ENCODE peak calls at places on chromosomes 7 and 10, in nine cellular contexts. S is esophagus squamous epithelium; R is tibial artery; M is CD8-positive, alpha-beta T cell; K is PC-3; V is lower lobe of right lung; D is psoas muscle; G is Panc1; U is stomach. P is an unnamed sample.

GRCh38 chr7:27134392-27134791 is 3.8 kb upstream of the HOXA4 start:
- DNase-seq in G (no peak), U (no peak), M (no peak), V (no peak), R (no peak), K (peak; percentile 89), D (no peak), S (no peak), P (no peak)

GRCh38 chr7:112938895-112939588 is 147.6 kb downstream of the GPR85 start:
- DNase-seq in S (no peak), R (peak; percentile 67), M (peak; percentile 10), V (peak; percentile 55), U (no peak), G (no peak), D (peak; percentile 21), K (no peak), P (peak; percentile 63)

GRCh38 chr10:116752563-116752962 is 10.2 kb upstream of the HSPA12A start:
- DNase-seq in U (no peak), R (no peak), M (no peak), V (no peak), S (no peak), G (no peak), K (peak; percentile 28), D (no peak), P (no peak)

GRCh38 chr10:86152911-86153310 is 213.7 kb downstream of the GRID1 start:
- DNase-seq in K (no peak), S (no peak), D (no peak), V (no peak), M (no peak), G (no peak), R (no peak), U (no peak), P (no peak)

GRCh38 chr7:139739863-139740597 is 37.8 kb downstream of the HIPK2 start:
- DNase-seq in D (no peak), U (peak; percentile 72), S (no peak), K (peak; percentile 35), M (no peak), R (no peak), V (no peak), G (no peak), P (peak; percentile 63)

GRCh38 chr10:113158183-113158582 is 208.1 kb downstream of the TCF7L2 start:
- DNase-seq in M (no peak), S (no peak), U (no peak), R (no peak), G (no peak), D (no peak), V (no peak), K (no peak), P (no peak)

GRCh38 chr10:88989824-88990527 is 622 bp upstream of the FAS start:
- DNase-seq in V (peak; percentile 87), G (no peak), D (no peak), R (no peak), S (no peak), M (no peak), K (peak; percentile 47), U (peak; percentile 26), P (peak; percentile 79)

GRCh38 chr7:101154693-101155102 is 422 bp downstream of the AP1S1 start:
- DNase-seq in G (no peak), M (no peak), D (no peak), V (no peak), K (no peak), U (no peak), S (no peak), R (no peak), P (no peak)

GRCh38 chr7:114959931-114960330 is 38.0 kb downstream of the MDFIC start:
- DNase-seq in M (no peak), V (no peak), R (no peak), K (no peak), G (no peak), U (no peak), D (no peak), S (no peak), P (no peak)

GRCh38 chr7:88216276-88216675 is 3.6 kb downstream of the SRI start:
- DNase-seq in D (no peak), G (no peak), K (no peak), U (no peak), S (no peak), M (no peak), R (no peak), V (no peak), P (no peak)

GRCh38 chr10:86718556-86718955 is 37.9 kb upstream of the BMPR1A start:
- DNase-seq in U (no peak), D (no peak), M (no peak), K (no peak), S (no peak), V (no peak), R (peak; percentile 27), G (no peak), P (no peak)

GRCh38 chr10:31288001-31288400 is 31.0 kb upstream of the ZEB1 start:
- DNase-seq in R (no peak), K (no peak), M (no peak), D (no peak), S (no peak), U (no peak), G (no peak), V (no peak), P (no peak)

GRCh38 chr10:4353964-4354363 is 472.0 kb upstream of the AKR1E2 start:
- DNase-seq in U (no peak), R (no peak), G (peak; percentile 77), K (peak; percentile 81), D (no peak), V (no peak), S (no peak), M (no peak), P (no peak)

GRCh38 chr7:85010306-85010705 is 176.6 kb downstream of the SEMA3D start:
- DNase-seq in S (no peak), R (no peak), U (no peak), G (no peak), K (no peak), M (no peak), V (no peak), D (no peak), P (no peak)

DNA sequence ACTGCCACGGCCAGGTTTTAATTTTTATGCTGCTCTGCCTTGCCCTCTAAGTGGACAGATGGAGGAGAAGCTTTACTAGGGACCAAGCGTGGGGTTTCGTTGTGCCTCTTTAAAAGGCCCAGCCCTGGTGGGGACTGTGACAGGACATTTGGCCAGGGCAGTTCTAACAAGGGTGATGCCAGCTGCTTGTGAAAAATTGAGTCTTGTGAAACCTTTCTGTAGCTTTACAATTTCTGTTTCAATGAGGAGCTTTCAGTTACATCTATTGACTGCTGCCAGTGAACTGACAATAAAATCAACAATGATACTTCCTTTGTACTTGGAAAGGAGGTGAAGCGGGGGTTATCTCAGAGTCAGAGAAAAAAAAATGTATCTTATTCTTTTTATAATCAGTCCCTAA is 233.1 kb upstream of the CSTF2T start:
- DNase-seq in R (no peak), G (no peak), D (no peak), V (no peak), S (no peak), K (no peak), M (no peak), U (no peak), P (no peak)
- TF ChIP-seq CTCF in R (no peak), G (no peak), D (no peak), V (no peak), S (no peak), K (no peak), M (no peak), U (no peak), P (no peak)

DNA sequence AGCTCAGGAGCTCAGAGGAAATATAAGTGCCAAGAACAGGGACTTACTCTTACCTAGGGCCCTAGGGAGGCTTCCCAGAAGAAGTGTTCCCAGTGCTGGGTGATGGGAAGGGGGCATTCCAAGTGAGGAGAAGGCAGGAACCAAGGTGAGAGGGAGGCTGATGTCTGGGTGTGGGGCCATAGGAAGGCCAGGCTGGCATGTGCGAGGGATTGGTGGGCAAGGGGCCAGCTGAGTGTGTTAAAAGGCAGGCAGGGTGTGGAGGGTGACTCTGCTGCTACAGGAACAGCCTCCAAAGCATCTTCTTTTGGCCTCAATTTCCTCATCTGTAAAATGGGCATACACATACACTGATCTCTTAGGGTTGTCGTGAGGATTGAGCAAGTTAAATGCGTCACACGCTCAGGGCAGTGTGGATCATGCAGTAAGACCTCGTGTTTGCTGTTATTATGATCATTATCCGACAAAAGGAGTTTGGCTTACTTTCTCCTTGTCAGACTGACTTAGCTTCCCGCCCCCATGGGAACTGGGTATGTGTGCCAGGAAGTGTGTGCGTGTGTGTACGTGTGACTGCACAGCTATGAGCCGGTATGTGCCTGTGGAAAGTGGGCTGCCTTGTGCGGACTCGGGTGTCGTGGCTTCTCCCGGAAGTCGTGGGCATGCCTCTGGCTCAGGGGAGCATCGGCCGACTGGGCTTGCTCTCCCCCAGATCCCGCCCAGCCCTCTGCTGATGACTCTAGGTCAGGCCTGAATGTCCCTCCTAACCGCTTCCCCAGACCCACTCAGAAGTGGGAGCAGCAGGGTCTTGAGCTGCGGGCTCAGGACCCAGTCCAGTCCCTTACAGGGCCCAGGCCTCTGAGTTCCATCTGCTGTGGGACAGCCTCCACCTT is 59.6 kb downstream of the NEURL1 start:
- DNase-seq in S (no peak), M (no peak), D (no peak), K (no peak), V (no peak), R (no peak), G (no peak), U (no peak), P (no peak)
- H3K27me3 ChIP-seq in S (peaks cover 30% of the 10 kb centered on the region), M (no peaks in the 10 kb centered on the region), D (no peaks in the 10 kb centered on the region), K (no peaks in the 10 kb centered on the region), V (peaks cover 14% of the 10 kb centered on the region), R (peaks cover 4% of the 10 kb centered on the region), G (peaks cover 14% of the 10 kb centered on the region), U (peaks cover 11% of the 10 kb centered on the region), P (no peaks in the 10 kb centered on the region)

GRCh38 chr7:128662091-128662490 is 10.0 kb upstream of the GARIN1A start:
- DNase-seq in G (no peak), M (no peak), V (no peak), K (no peak), R (no peak), S (no peak), D (no peak), U (no peak), P (no peak)

GRCh38 chr7:128665057-128665456 is 7.0 kb upstream of the GARIN1A start:
- DNase-seq in U (no peak), K (no peak), S (no peak), V (no peak), D (no peak), R (no peak), G (no peak), M (no peak), P (no peak)

GRCh38 chr7:128660596-128660995 is 11.5 kb upstream of the GARIN1A start:
- DNase-seq in S (no peak), G (no peak), K (no peak), V (no peak), U (no peak), R (no peak), M (no peak), D (no peak), P (no peak)

GRCh38 chr7:128661446-128661845 is 10.6 kb upstream of the GARIN1A start:
- DNase-seq in R (no peak), G (no peak), M (no peak), S (no peak), V (no peak), K (no peak), D (no peak), U (no peak), P (no peak)
- H3K27ac ChIP-seq in R (no peak overlapping the region), G (no peak overlapping the region), M (no peak overlapping the region), S (no peak overlapping the region), V (no peak overlapping the region), K (no peak overlapping the region), D (no peak overlapping the region), U (no peak overlapping the region), P (no peak overlapping the region)

DNA sequence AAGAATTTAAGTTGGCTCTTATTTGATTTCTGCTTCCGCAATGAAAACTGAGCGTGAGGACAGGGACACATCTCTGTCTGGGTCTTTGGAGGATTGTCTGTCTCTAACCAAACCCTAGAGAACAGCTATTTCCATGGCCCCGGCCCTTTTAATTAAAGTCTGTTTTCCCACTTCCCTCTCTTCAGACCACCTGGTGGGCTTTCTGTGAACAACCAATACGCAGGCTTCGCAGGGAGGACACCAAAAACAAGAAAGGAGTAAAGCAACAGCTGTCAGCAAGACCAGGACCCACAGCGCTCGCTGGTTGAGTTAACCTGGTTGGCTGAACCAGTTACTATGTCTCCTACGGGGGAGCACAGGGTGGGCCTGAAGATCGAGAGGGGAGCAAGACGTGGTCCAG is 217.1 kb upstream of the FRMD4A start:
- DNase-seq in M (no peak), K (no peak), R (no peak), V (no peak), U (no peak), S (no peak), G (no peak), D (no peak), P (no peak)
- TF ChIP-seq CTCF in M (peak; percentile 27), K (peak; percentile 31), R (no peak), V (no peak), U (no peak), S (no peak), G (peak; percentile 20), D (no peak), P (no peak)